ENCODE peak calls at places on chromosomes 13 and 19, in seven cellular contexts. O is ACHN; D is stimulated activated CD4-positive, alpha-beta T cell treated with anti-CD3 and anti-CD28 coated beads, Interleukin-2, amount 100 ng/mL, for 24 hours; T is GM12865; K is activated naive CD4-positive, alpha-beta T cell treated with anti-CD3 and anti-CD28 coated beads, Interleukin-2, amount 10 ng/mL, durations not matched to agents 7 days and 5 days; R is left cardiac atrium; I is tibial nerve. Q is an unnamed sample.

GRCh38 chr19:14933506-14933905 is 7.8 kb upstream of the OR7C2 start:
- DNase-seq in K (no peak), O (no peak), R (no peak), I (no peak), D (no peak), T (no peak), Q (no peak)

GRCh38 chr19:42546831-42547500 is 18.7 kb upstream of the CEACAM1 start:
- DNase-seq in R (no peak), O (no peak), T (no peak), I (no peak), K (no peak), D (no peak), Q (no peak)

GRCh38 chr19:47781590-47782318 is 3.3 kb downstream of the SELENOW start:
- DNase-seq in D (no peak), K (no peak), T (no peak), I (peak; percentile 71), O (no peak), R (peak; percentile 53), Q (no peak)

GRCh38 chr13:49421391-49421790 is 22.5 kb downstream of the CAB39L start:
- DNase-seq in I (no peak), T (peak; percentile 76), R (no peak), O (peak; percentile 8), D (peak; percentile 6), K (peak; percentile 45), Q (peak; percentile 29)

GRCh38 chr19:42325896-42326771 is 699 bp downstream of the MEGF8 start:
- DNase-seq in T (peak; percentile 47), D (peak; percentile 31), K (peak; percentile 45), R (peak; percentile 35), I (no peak), O (peak; percentile 7), Q (no peak)

GRCh38 chr13:26980099-26981031 is 191.2 kb downstream of the USP12 start:
- DNase-seq in D (no peak), K (no peak), O (no peak), T (no peak), R (no peak), I (no peak), Q (no peak)

GRCh38 chr13:100875392-100876043 is 200.9 kb upstream of the TMTC4 start:
- DNase-seq in R (no peak), T (peak; percentile 27), D (no peak), O (peak; percentile 55), I (no peak), K (no peak), Q (no peak)

GRCh38 chr13:36879218-36879938 is 40.7 kb downstream of the SMAD9 start:
- DNase-seq in R (no peak), I (no peak), T (no peak), O (no peak), D (no peak), K (no peak), Q (no peak)

GRCh38 chr13:99955747-99956472 is 15.7 kb downstream of the ZIC5 start:
- DNase-seq in T (no peak), K (no peak), D (no peak), O (no peak), I (no peak), R (peak; percentile 58), Q (no peak)

GRCh38 chr19:18100710-18101109 is 3.1 kb downstream of the MAST3 start:
- DNase-seq in T (no peak), O (no peak), D (no peak), R (no peak), I (no peak), K (no peak), Q (no peak)

GRCh38 chr19:38557205-38557799 is 60.5 kb downstream of the MAP4K1 start:
- DNase-seq in K (peak; percentile 45), I (no peak), D (peak; percentile 41), R (no peak), O (no peak), T (peak; percentile 94), Q (no peak)

GRCh38 chr13:110123041-110123809 is 183.7 kb downstream of the COL4A1 start:
- DNase-seq in O (no peak), I (no peak), K (no peak), R (no peak), D (no peak), T (no peak), Q (no peak)

GRCh38 chr13:20264271-20265018 is 32.3 kb upstream of the GJB6 start:
- DNase-seq in R (no peak), O (no peak), T (peak; percentile 49), I (no peak), K (no peak), D (no peak), Q (no peak)

GRCh38 chr13:113023694-113024430 is 54.8 kb downstream of the MCF2L start:
- DNase-seq in I (no peak), T (no peak), D (no peak), K (no peak), O (no peak), R (no peak), Q (no peak)

GRCh38 chr13:98784666-98785065 is 32.2 kb upstream of the SLC15A1 start:
- DNase-seq in O (no peak), T (no peak), R (no peak), K (no peak), I (no peak), D (no peak), Q (no peak)

GRCh38 chr19:22545751-22546150 is 88.4 kb upstream of the ZNF492 start:
- DNase-seq in I (peak; percentile 57), K (peak; percentile 45), T (peak; percentile 12), R (peak; percentile 51), D (peak; percentile 49), O (peak; percentile 31), Q (peak; percentile 75)

GRCh38 chr19:1503089-1503924 is 9.5 kb downstream of the ADAMTSL5 start:
- DNase-seq in R (peak; percentile 66), I (peak; percentile 42), D (peak; percentile 82), K (peak; percentile 78), O (peak; percentile 43), T (peak; percentile 53), Q (peak; percentile 70)